ENCODE peak calls at places on chromosomes 11 and 22, in five cellular contexts. One of them, this sample, is unnamed.
A peak's percentile ranks its signal among the peaks of the same experiment; 100 is the strongest.

GRCh38 chr11:22415481-22415880 is 77.3 kb downstream of the SLC17A6 start:
- DNase-seq in stomach: no peak
- DNase-seq in spleen: no peak
- DNase-seq in vagina: no peak
- DNase-seq in uterus: no peak
- DNase-seq in this sample: no peak

GRCh38 chr11:36385121-36385530 is 89.0 kb downstream of the PRR5L start:
- DNase-seq in stomach: no peak
- DNase-seq in vagina: no peak
- DNase-seq in uterus: no peak
- DNase-seq in spleen: no peak
- DNase-seq in this sample: no peak

GRCh38 chr11:122706261-122706660 is 50.7 kb downstream of the UBASH3B start:
- DNase-seq in vagina: no peak
- DNase-seq in uterus: no peak
- DNase-seq in spleen: no peak
- DNase-seq in stomach: no peak
- DNase-seq in this sample: no peak

GRCh38 chr11:116510886-116511650 is 261.7 kb downstream of the BUD13 start:
- DNase-seq in spleen: no peak
- DNase-seq in stomach: no peak
- DNase-seq in vagina: peak; percentile 22
- DNase-seq in uterus: no peak
- DNase-seq in this sample: no peak

GRCh38 chr22:40525250-40525884 is 111.2 kb downstream of the MRTFA start:
- DNase-seq in stomach: peak; percentile 48
- DNase-seq in uterus: no peak
- DNase-seq in spleen: peak; percentile 85
- DNase-seq in vagina: no peak
- DNase-seq in this sample: no peak

GRCh38 chr22:35229865-35230264 is 27.4 kb upstream of the HMGXB4 start:
- DNase-seq in stomach: no peak
- DNase-seq in vagina: no peak
- DNase-seq in uterus: no peak
- DNase-seq in spleen: no peak
- DNase-seq in this sample: no peak

GRCh38 chr22:50188356-50188755 is 2.6 kb downstream of the TRABD start:
- DNase-seq in spleen: peak; percentile 83
- DNase-seq in stomach: no peak
- DNase-seq in uterus: no peak
- DNase-seq in vagina: no peak
- DNase-seq in this sample: no peak

GRCh38 chr11:5684627-5685362 is at the start of gene TRIM5:
- DNase-seq in spleen: peak; percentile 91
- DNase-seq in stomach: peak; percentile 89
- DNase-seq in uterus: peak; percentile 88
- DNase-seq in vagina: peak; percentile 97
- DNase-seq in this sample: peak; percentile 96

GRCh38 chr11:122032317-122032716 is 83.7 kb downstream of the BLID start:
- DNase-seq in vagina: no peak
- DNase-seq in spleen: no peak
- DNase-seq in uterus: peak; percentile 35
- DNase-seq in stomach: no peak
- DNase-seq in this sample: no peak

GRCh38 chr11:102794382-102794781 is 3.6 kb downstream of the MMP1 start:
- DNase-seq in spleen: no peak
- DNase-seq in vagina: no peak
- DNase-seq in stomach: no peak
- DNase-seq in uterus: no peak
- DNase-seq in this sample: no peak

GRCh38 chr11:5081405-5081804 is 12.0 kb downstream of the OR52E1 start:
- DNase-seq in spleen: no peak
- DNase-seq in vagina: no peak
- DNase-seq in stomach: no peak
- DNase-seq in uterus: no peak
- DNase-seq in this sample: no peak

GRCh38 chr11:7871056-7871455 is 60.0 kb downstream of the OR10A6 start:
- DNase-seq in uterus: no peak
- DNase-seq in stomach: no peak
- DNase-seq in vagina: no peak
- DNase-seq in spleen: no peak
- DNase-seq in this sample: no peak

GRCh38 chr11:132099692-132100091 is 729.3 kb downstream of the NTM start:
- DNase-seq in stomach: no peak
- DNase-seq in spleen: no peak
- DNase-seq in uterus: no peak
- DNase-seq in vagina: no peak
- DNase-seq in this sample: no peak

GRCh38 chr22:37089451-37089850 is 20.1 kb downstream of the TMPRSS6 start:
- DNase-seq in vagina: no peak
- DNase-seq in spleen: no peak
- DNase-seq in stomach: no peak
- DNase-seq in uterus: no peak
- DNase-seq in this sample: no peak

GRCh38 chr22:37388538-37388937 is 38.7 kb downstream of the ELFN2 start:
- DNase-seq in uterus: no peak
- DNase-seq in vagina: no peak
- DNase-seq in spleen: no peak
- DNase-seq in stomach: no peak
- DNase-seq in this sample: no peak

DNA sequence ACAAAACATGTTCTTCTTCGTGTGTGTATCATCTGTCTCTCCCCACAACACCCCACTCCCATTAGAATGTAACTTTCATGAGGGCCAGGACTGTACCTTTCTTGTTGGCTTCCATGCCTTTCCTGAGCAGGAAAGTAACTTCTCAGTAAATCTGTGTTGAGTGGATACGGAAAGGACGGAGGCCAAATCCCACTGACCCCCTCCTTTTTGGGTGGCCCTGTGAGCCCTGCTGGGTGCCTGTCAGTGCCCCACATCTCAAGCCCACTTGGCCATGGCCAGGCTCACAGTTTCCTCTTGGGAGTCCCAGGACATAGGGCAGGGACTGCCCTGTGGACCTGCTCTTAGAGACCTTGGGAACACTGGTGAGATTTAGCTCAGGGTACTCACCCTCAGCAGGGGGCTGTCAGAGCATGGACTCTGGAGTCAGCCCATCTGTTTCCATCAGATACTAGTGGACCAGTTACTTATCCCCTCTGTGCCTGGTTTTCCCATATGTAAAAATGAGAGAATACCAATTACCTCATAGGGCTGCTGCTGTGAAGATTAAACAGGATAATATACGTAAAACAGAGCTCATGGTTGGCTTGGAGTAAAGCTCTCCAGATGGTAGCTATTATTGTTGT is 1.1 kb upstream of the C11orf96 start:
- DNase-seq in spleen: no peak
- DNase-seq in stomach: no peak
- DNase-seq in vagina: no peak
- DNase-seq in uterus: no peak
- DNase-seq in this sample: peak; percentile 82
- H3K4me3 ChIP-seq in spleen: peak overlapping the region; percentile 78
- H3K4me3 ChIP-seq in stomach: peak overlapping the region; percentile 78
- H3K4me3 ChIP-seq in vagina: peak overlapping the region; percentile 73
- H3K4me3 ChIP-seq in uterus: peak overlapping the region; percentile 99
- H3K4me3 ChIP-seq in this sample: no peak overlapping the region

GRCh38 chr11:111923351-111923788 is 4.7 kb downstream of the C11orf52 start:
- DNase-seq in vagina: no peak
- DNase-seq in stomach: no peak
- DNase-seq in uterus: no peak
- DNase-seq in spleen: no peak
- DNase-seq in this sample: no peak

GRCh38 chr11:111922803-111923202 is 4.1 kb downstream of the C11orf52 start:
- DNase-seq in stomach: peak; percentile 49
- DNase-seq in vagina: no peak
- DNase-seq in uterus: no peak
- DNase-seq in spleen: no peak
- DNase-seq in this sample: no peak

GRCh38 chr11:111926505-111927391 is 8.0 kb downstream of the C11orf52 start:
- DNase-seq in vagina: peak; percentile 97
- DNase-seq in stomach: peak; percentile 97
- DNase-seq in spleen: peak; percentile 99
- DNase-seq in uterus: peak; percentile 97
- DNase-seq in this sample: peak; percentile 95

GRCh38 chr11:111925953-111926352 is 7.2 kb downstream of the C11orf52 start:
- DNase-seq in stomach: no peak
- DNase-seq in uterus: no peak
- DNase-seq in vagina: no peak
- DNase-seq in spleen: peak; percentile 85
- DNase-seq in this sample: no peak

DNA sequence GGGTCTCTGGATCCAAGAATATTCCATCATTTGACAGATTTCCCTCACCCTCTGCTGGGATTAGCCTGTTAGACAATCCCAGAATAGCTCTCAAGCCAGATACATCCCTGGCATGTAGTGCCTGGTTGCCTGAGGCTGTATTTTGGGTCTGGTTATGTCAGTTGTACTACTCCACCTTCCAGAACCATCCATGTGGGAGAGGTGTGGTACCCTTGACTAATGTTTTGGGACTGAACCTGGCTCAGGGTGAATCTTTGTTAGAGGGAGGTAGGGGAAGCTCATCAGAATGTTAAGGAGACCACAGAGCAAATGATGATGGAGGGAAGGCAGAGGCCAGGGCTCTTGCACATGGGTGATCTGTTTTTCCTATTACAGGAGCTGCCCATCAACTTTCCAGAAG is 5.2 kb downstream of the C11orf52 start:
- DNase-seq in stomach: no peak
- DNase-seq in vagina: no peak
- DNase-seq in uterus: no peak
- DNase-seq in spleen: no peak
- DNase-seq in this sample: no peak
- TF ChIP-seq POLR2A in stomach: no peak
- TF ChIP-seq POLR2A in vagina: no peak
- TF ChIP-seq POLR2A in uterus: no peak
- TF ChIP-seq POLR2A in spleen: no peak
- TF ChIP-seq POLR2A in this sample: no peak

DNA sequence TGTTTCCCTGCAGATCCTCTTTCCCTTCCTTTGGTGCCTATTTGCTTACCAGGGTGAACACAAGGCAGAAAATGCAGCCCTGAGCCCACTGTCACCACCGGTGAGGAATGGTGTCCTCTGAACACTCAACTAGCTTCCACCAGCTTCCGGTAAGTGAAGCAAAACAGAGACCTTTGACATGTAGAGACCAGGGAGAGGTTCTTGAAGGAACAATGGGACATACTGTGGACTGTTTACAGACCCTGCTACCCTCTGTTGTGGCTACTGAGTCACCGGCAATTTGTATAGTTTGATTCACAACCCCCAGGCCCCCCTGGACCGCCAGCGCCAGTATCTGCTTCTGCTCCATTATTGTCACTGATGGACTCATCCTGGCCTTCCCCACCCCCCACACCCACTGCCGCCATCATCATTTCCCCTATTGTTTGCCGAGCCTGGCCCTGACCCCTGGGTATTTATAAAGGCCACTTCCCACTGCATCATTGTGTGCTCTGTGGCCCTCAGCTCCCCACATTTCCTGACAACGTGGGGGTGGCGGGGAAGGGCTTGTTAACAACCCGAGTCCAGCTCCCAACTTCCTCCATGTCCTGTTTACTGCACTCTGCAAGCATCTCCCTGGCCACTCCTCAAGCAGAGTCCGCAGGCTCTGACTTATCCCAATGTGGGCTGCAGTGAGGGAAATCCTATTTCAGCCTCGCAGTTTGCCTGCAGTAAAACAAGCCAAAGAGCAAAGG is 252.9 kb downstream of the ETS1 start:
- DNase-seq in stomach: no peak
- DNase-seq in vagina: no peak
- DNase-seq in uterus: no peak
- DNase-seq in spleen: peak; percentile 87
- DNase-seq in this sample: no peak
- H3K4me3 ChIP-seq in stomach: no peak overlapping the region
- H3K4me3 ChIP-seq in vagina: no peak overlapping the region
- H3K4me3 ChIP-seq in uterus: no peak overlapping the region
- H3K4me3 ChIP-seq in spleen: no peak overlapping the region
- H3K4me3 ChIP-seq in this sample: no peak overlapping the region

DNA sequence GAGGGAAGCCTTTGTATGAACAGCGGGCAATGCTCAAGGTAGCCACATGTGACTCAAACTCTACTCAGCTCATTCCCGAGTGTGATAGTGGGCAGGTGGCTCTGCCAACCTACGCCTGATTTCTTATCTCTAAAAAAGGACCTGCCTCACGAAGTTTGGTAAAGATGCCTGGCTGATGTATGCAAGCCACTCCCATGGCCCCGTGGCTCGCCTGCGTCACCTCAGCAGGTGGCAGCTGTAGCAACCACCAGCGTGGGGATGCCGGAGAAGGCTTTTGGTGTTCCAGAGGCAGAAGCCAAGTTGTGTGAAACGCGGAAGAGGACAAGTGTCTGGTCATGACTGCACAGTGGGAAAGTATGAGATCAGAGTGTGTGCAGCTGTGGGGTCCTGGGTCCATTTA is 5.4 kb downstream of the FADS2 start:
- DNase-seq in uterus: no peak
- DNase-seq in stomach: no peak
- DNase-seq in vagina: no peak
- DNase-seq in spleen: peak; percentile 62
- DNase-seq in this sample: no peak
- TF ChIP-seq POLR2A in uterus: no peak
- TF ChIP-seq POLR2A in stomach: no peak
- TF ChIP-seq POLR2A in vagina: no peak
- TF ChIP-seq POLR2A in spleen: no peak
- TF ChIP-seq POLR2A in this sample: no peak

GRCh38 chr11:33930317-33931021 is 38.6 kb upstream of the LMO2 start:
- DNase-seq in uterus: no peak
- DNase-seq in vagina: no peak
- DNase-seq in spleen: no peak
- DNase-seq in stomach: no peak
- DNase-seq in this sample: peak; percentile 45
- H3K4me3 ChIP-seq in uterus: no peak overlapping the region
- H3K4me3 ChIP-seq in vagina: no peak overlapping the region
- H3K4me3 ChIP-seq in spleen: peak overlapping the region; percentile 52
- H3K4me3 ChIP-seq in stomach: no peak overlapping the region
- H3K4me3 ChIP-seq in this sample: no peak overlapping the region

GRCh38 chr11:125624756-125625213 is at the start of gene CHEK1:
- DNase-seq in stomach: no peak
- DNase-seq in spleen: no peak
- DNase-seq in vagina: no peak
- DNase-seq in uterus: no peak
- DNase-seq in this sample: no peak
- TF ChIP-seq POLR2A in stomach: no peak
- TF ChIP-seq POLR2A in spleen: no peak
- TF ChIP-seq POLR2A in vagina: no peak
- TF ChIP-seq POLR2A in uterus: no peak
- TF ChIP-seq POLR2A in this sample: no peak

GRCh38 chr11:64875369-64876225 is 2.8 kb downstream of the EHD1 start:
- DNase-seq in spleen: peak; percentile 85
- DNase-seq in vagina: no peak
- DNase-seq in stomach: no peak
- DNase-seq in uterus: no peak
- DNase-seq in this sample: no peak
- H3K4me3 ChIP-seq in spleen: peak overlapping the region; percentile 86
- H3K4me3 ChIP-seq in vagina: peak overlapping the region; percentile 83
- H3K4me3 ChIP-seq in stomach: peak overlapping the region; percentile 87
- H3K4me3 ChIP-seq in uterus: peak overlapping the region; percentile 68
- H3K4me3 ChIP-seq in this sample: no peak overlapping the region

This sample was measured in lower leg skin.